ENCODE peak calls at places on chromosomes 2 and 18, in four cellular contexts. W, R, G and Y are unnamed samples. For H3K4me1, the result is how much of the 10 kb centered on the place peaks cover.

GRCh38 chr18:61637905-61638304 is 254.9 kb downstream of the RNF152 start:
- DNase-seq in W (peak), R (no peak), G (no peak), Y (no peak)

GRCh38 chr18:68623342-68623741 is 91.6 kb downstream of the TMX3 start:
- DNase-seq in W (no peak), R (no peak), G (peak), Y (peak)

GRCh38 chr18:9854801-9855676 is 30.7 kb upstream of the TXNDC2 start:
- DNase-seq in W (no peak), R (no peak), G (peak), Y (no peak)

GRCh38 chr2:179613701-179614100 is 247.7 kb downstream of the ZNF385B start:
- DNase-seq in W (no peak), R (no peak), G (no peak), Y (no peak)

GRCh38 chr2:172551266-172551665 is 4.6 kb upstream of the PDK1 start:
- DNase-seq in W (no peak), R (no peak), G (no peak), Y (no peak)

GRCh38 chr18:10386956-10387355 is 67.5 kb upstream of the APCDD1 start:
- DNase-seq in W (no peak), R (no peak), G (no peak), Y (no peak)

GRCh38 chr2:54065411-54065810 is 50.0 kb upstream of the ACYP2 start:
- DNase-seq in W (no peak), R (no peak), G (no peak), Y (no peak)

GRCh38 chr2:97988722-97989121 is 7.0 kb downstream of the TMEM131 start:
- DNase-seq in W (no peak), R (no peak), G (no peak), Y (no peak)

GRCh38 chr2:127386246-127386645 is 1.5 kb downstream of the MAP3K2 start:
- DNase-seq in W (no peak), R (no peak), G (no peak), Y (no peak)

GRCh38 chr2:46329340-46329739 is 32.1 kb downstream of the EPAS1 start:
- DNase-seq in W (no peak), R (no peak), G (no peak), Y (no peak)
- H3K4me1 ChIP-seq in W (under half), R (under half), G (under half), Y (under half)

DNA sequence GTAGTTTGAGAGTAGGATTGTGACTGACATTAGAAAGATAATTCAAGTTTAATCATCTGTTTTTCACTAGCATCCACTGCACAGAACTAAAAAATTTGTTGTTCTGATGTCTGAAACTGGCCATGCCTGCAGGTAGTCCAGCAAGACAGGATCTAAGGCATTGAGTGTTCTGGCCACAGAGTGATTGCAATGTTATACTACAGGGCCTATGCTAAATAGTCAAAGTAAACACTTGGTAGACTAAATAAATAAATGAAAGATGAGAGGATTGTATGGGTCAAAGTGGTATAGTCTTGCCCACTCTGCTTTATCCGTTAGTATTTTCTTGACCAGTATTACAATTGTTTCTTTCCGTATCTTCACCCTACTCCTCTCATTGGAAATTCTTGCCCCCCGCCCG is 27.6 kb upstream of the FANCL start:
- DNase-seq in W (no peak), R (no peak), G (no peak), Y (no peak)
- H3K4me1 ChIP-seq in W (under half), R (under half), G (under half), Y (under half)

DNA sequence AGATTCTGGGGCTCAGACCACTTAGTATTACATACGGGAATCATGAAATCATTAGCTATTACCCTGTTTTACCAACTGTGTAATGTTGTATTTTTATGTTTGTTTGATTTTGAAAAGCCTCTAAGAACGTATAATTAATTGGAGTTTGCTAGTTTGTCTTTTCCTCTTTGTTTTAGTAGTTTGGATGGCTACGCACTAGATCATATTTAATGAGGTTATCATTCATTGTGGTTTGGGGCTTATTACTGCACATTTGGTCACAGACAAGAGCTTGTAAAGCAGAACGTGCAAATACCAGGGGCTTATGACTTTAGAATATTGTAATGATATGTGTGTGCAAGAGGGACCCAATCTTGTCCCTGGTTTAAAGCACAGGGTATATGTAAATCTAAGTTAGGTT is 10.3 kb downstream of the CABLES1 start:
- DNase-seq in W (no peak), R (no peak), G (no peak), Y (no peak)
- H3K4me1 ChIP-seq in W (under half), R (under half), G (under half), Y (under half)

DNA sequence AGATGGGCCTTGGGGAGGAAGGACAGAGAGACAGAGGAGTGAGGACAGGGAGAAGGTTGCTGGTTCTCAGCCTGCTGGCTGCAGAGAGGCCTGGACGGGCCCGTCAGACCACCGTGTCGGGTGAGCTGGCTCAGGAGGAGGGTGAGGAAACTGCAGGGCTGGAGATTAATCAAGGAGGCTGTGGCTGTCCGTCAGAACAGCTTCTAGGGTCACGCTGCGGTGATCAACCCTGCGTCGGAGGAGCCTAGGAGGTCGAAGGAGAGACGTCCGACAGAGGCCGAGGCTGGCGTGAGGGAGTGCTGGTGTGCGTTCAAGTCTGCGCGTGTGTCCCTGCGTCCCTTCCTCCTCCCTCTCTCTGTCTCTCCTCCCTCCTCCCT is 207.0 kb upstream of the HDAC4 start:
- DNase-seq in W (no peak), R (no peak), G (peak), Y (no peak)
- H3K4me1 ChIP-seq in W (under half), R (under half), G (under half), Y (under half)

GRCh38 chr2:164766931-164767330 is 74.7 kb downstream of the COBLL1 start:
- DNase-seq in W (no peak), R (no peak), G (no peak), Y (no peak)
- H3K4me1 ChIP-seq in W (under half), R (under half), G (under half), Y (under half)

DNA sequence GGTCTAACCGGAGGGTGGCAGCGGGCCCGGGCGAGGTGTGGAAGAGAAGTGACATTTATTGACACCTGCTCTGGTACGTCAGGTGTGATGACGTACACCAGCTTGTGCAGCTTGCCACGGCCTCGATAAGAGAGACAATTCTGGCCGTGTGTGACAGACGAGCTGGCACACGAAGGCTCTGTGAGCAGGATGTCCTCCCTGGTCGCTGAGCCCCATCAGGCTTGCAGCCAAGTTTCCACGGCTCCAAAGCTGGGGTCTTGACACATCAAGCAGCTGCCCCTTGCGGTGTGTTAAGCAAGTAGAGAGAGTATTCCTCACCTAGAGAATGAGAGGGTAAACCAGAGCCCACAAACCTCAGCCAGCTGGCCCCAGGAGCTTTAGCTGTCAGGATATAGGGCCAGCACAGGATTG is 30.6 kb downstream of the TOGARAM2 start:
- DNase-seq in W (peak), R (peak), G (no peak), Y (no peak)
- H3K4me1 ChIP-seq in W (under half), R (half or more), G (under half), Y (under half)

GRCh38 chr2:36371963-36372391 is 16.4 kb downstream of the CRIM1 start:
- DNase-seq in W (no peak), R (no peak), G (no peak), Y (peak)

GRCh38 chr2:36369163-36369562 is 13.6 kb downstream of the CRIM1 start:
- DNase-seq in W (no peak), R (no peak), G (no peak), Y (no peak)

GRCh38 chr2:36369711-36370110 is 14.1 kb downstream of the CRIM1 start:
- DNase-seq in W (no peak), R (no peak), G (no peak), Y (no peak)

GRCh38 chr2:36371070-36371962 is 15.7 kb downstream of the CRIM1 start:
- DNase-seq in W (peak), R (no peak), G (no peak), Y (no peak)

GRCh38 chr2:36370281-36370680 is 14.7 kb downstream of the CRIM1 start:
- DNase-seq in W (no peak), R (no peak), G (no peak), Y (no peak)
- H3K4me1 ChIP-seq in W (half or more), R (under half), G (under half), Y (under half)

GRCh38 chr2:203861607-203862006 is 6.0 kb upstream of the CTLA4 start:
- DNase-seq in W (no peak), R (no peak), G (no peak), Y (no peak)
- H3K4me1 ChIP-seq in W (under half), R (under half), G (under half), Y (under half)

DNA sequence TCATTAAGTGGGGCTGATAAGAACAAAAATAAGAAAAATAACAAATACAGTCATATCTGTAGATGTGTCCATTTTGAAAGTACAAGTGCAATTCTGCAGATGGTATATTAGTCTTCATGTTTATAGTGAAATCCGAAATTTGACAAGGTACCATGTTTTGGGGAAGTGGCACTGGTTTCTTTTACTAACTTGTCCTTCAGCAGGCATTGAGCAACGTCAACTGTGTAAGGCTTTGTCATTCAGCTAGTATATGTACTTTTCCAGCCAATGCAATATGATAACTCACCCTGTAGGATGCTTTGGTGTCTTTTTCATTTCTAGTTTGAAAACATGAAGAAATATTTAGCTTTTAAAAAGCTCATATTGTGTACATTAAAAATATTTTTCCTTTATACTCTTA is 139.9 kb downstream of the MCFD2 start:
- DNase-seq in W (no peak), R (no peak), G (no peak), Y (no peak)
- H3K4me1 ChIP-seq in W (under half), R (under half), G (under half), Y (under half)

GRCh38 chr18:58169472-58169871 is 125.4 kb downstream of the NEDD4L start:
- DNase-seq in W (no peak), R (no peak), G (no peak), Y (no peak)

GRCh38 chr18:58174285-58174684 is 130.3 kb downstream of the NEDD4L start:
- DNase-seq in W (no peak), R (no peak), G (no peak), Y (no peak)

GRCh38 chr18:58168986-58169385 is 125.0 kb downstream of the NEDD4L start:
- DNase-seq in W (no peak), R (no peak), G (no peak), Y (no peak)

GRCh38 chr18:58175122-58175687 is 131.2 kb downstream of the NEDD4L start:
- DNase-seq in W (no peak), R (no peak), G (no peak), Y (no peak)

GRCh38 chr18:58172031-58172430 is 128.0 kb downstream of the NEDD4L start:
- DNase-seq in W (no peak), R (no peak), G (no peak), Y (no peak)
- H3K4me1 ChIP-seq in W (under half), R (under half), G (under half), Y (under half)